ENCODE peak calls at places on chromosome 19, in four cellular contexts. One of them, this sample, is unnamed. For H3K79me2, the result is how much of the 10 kb centered on the place peaks cover.

GRCh38 chr19:51258761-51259160 is 7.9 kb downstream of the SIGLECL1 start:
- DNase-seq in mesendoderm: peak
- DNase-seq in fibroblast of lung: no peak
- DNase-seq in hepatocyte: no peak
- DNase-seq in this sample: no peak

GRCh38 chr19:10952809-10953208 is 8.0 kb upstream of the SMARCA4 start:
- DNase-seq in mesendoderm: no peak
- DNase-seq in fibroblast of lung: no peak
- DNase-seq in hepatocyte: peak
- DNase-seq in this sample: no peak

GRCh38 chr19:4455742-4456565 is 1.6 kb downstream of the UBXN6 start:
- DNase-seq in mesendoderm: peak
- DNase-seq in fibroblast of lung: peak
- DNase-seq in hepatocyte: peak
- DNase-seq in this sample: peak

GRCh38 chr19:15897738-15898276 is at the start of gene CYP4F2:
- DNase-seq in mesendoderm: no peak
- DNase-seq in fibroblast of lung: no peak
- DNase-seq in hepatocyte: no peak
- DNase-seq in this sample: no peak

GRCh38 chr19:12720851-12721655 is 2.7 kb downstream of the TNPO2 start:
- DNase-seq in mesendoderm: no peak
- DNase-seq in fibroblast of lung: peak
- DNase-seq in hepatocyte: peak
- DNase-seq in this sample: peak

GRCh38 chr19:30784850-30785459 is 412.8 kb downstream of the ZNF536 start:
- DNase-seq in mesendoderm: peak
- DNase-seq in fibroblast of lung: no peak
- DNase-seq in hepatocyte: peak
- DNase-seq in this sample: peak

GRCh38 chr19:15673176-15673654 is 328 bp downstream of the CYP4F12 start:
- DNase-seq in mesendoderm: no peak
- DNase-seq in fibroblast of lung: no peak
- DNase-seq in hepatocyte: no peak
- DNase-seq in this sample: no peak

GRCh38 chr19:14318873-14319272 is 62.4 kb upstream of the ADGRE5 start:
- DNase-seq in mesendoderm: peak
- DNase-seq in fibroblast of lung: no peak
- DNase-seq in hepatocyte: peak
- DNase-seq in this sample: peak

GRCh38 chr19:20423381-20424207 is 142.0 kb downstream of the ZNF737 start:
- DNase-seq in mesendoderm: peak
- DNase-seq in fibroblast of lung: peak
- DNase-seq in hepatocyte: peak
- DNase-seq in this sample: peak

GRCh38 chr19:28539759-28540158 is 673.2 kb downstream of the UQCRFS1 start:
- DNase-seq in mesendoderm: no peak
- DNase-seq in fibroblast of lung: no peak
- DNase-seq in hepatocyte: no peak
- DNase-seq in this sample: no peak

DNA sequence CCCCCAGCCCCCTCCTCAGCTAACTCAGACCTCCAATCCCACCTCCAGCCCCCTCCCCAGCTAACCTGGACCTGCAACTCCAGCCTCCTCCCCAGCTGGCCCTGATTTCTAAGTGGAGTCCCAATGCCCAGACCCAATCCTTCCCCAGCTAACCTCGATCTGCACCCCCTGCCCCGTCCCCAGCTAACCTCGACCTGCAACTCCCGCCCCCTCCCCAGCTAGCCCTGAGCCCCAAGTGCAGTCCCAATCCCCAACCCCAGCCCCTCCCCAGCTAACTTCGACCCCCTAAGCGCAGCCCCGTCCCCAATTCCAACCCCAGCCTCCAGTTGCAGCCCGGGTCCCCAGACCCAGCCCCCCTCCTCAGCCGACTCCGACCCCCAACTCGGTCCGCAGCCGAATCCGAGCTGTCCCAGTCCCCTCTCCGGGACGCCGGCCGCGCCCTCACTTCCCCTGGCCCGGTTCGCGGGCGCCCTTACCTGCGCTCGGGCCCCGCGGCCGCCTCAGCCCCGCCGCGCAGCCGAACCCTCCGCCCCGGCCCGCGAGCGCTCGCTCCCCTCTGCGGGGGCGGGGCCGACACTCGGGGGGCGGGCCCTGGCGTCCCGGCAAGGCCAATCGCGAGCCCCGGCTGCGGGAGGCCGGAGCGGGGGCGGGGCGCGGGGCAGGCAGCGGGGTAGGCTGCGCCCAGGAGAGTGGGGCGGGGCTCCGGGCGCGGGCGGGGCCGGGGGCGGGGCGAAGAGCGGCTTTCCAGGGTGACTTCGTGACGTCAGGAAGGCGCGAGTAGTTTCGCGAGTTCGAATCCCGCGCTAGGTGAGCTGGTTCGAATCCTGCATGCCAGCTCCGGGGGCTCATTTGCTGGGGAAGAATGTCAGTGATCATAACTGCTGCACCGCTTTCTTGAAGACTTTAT is at the start of gene GNG7:
- DNase-seq in mesendoderm: peak
- DNase-seq in fibroblast of lung: peak
- DNase-seq in hepatocyte: peak
- DNase-seq in this sample: peak
- H3K27ac ChIP-seq in mesendoderm: no peak
- H3K27ac ChIP-seq in fibroblast of lung: no peak
- H3K27ac ChIP-seq in hepatocyte: no peak
- H3K27ac ChIP-seq in this sample: no peak

DNA sequence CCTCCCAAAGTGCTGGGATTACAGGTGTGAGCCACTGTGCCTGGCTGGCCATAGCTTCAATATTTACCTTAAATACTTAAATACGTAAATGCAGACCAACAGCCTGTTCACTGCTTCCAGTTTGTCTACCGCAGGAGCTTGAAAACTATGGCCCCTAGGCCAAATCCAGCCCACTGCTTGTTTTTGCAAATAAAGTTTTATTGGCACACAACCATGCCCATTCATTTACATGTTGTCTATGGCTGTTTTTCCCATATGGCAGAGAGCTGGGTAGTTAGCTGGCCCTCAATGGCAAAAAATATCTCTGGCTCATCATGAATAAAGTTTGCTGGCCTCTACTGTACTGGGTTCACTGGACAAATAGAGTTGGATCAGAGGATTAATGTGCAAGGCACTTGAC is 11.8 kb downstream of the PRR12 start:
- DNase-seq in mesendoderm: no peak
- DNase-seq in fibroblast of lung: no peak
- DNase-seq in hepatocyte: no peak
- DNase-seq in this sample: no peak
- H3K79me2 ChIP-seq in mesendoderm: under half
- H3K79me2 ChIP-seq in fibroblast of lung: under half
- H3K79me2 ChIP-seq in hepatocyte: half or more
- H3K79me2 ChIP-seq in this sample: half or more

DNA sequence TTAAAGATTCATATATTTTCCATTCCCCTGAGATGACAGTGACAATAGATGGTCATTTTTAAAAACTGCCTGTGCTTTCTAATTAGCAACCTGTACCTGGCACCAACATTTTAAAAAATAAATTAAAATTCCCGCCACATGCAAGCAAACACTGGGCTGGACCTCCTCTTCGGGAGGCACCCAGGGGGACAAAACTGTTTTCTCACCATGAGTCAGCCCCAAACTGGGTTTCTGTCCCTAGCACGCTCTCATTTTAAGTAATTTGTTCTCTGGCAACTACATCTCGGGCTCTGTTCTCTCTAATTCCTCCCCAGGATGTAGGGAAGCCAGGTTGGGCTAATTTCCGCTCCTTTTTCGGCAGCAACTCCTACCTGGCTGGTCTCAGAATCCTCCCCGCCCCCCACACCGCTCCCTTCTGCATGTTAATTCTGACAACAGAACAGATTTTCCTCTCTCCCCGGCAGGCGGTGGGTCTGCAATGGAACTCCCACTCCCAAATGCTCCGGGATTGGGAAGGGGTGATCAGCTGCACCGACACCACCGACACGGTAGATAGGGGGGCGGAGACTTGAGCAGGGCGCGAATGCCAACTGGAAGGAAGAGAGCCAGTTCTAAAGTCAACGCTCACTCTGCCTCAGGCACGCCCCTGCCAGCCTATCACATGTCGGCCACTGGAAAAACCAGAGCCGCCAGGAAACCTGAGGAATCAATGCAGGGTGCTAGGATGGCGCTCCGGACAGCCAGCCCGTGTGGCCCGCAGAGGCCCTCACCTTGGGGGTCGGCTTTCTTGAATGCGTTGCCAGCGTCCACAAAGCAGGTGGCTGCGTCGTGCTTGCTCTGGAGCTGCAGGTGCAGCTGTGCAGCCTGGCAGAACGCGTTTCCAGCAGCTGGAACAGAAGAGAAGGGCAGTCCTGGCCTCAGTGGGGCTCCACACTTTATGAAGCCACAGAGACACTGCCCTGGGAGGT is 14.7 kb downstream of the NAPA start:
- DNase-seq in mesendoderm: no peak
- DNase-seq in fibroblast of lung: no peak
- DNase-seq in hepatocyte: no peak
- DNase-seq in this sample: no peak
- H3K27ac ChIP-seq in mesendoderm: no peak
- H3K27ac ChIP-seq in fibroblast of lung: no peak
- H3K27ac ChIP-seq in hepatocyte: no peak
- H3K27ac ChIP-seq in this sample: no peak

DNA sequence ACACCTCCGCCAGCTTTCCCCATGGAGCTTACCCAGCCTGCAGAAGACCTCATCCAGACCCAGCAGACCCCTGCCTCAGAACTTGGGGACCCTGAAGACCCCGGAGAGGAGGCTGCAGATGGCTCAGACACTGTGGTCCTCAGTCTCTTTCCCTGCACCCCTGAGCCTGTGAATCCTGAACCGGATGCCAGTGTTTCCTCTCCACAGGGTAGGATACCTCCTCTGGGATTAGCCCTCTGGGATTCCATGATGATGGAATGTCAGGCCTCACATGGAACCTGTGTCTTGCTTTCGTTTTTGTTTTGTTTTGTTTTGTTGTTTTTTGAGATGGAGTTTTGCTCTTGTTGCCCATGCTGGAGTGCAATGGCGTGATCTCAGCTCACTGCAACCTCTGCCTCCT is 1.9 kb downstream of the RFXANK start:
- DNase-seq in mesendoderm: no peak
- DNase-seq in fibroblast of lung: no peak
- DNase-seq in hepatocyte: no peak
- DNase-seq in this sample: no peak
- H3K79me2 ChIP-seq in mesendoderm: under half
- H3K79me2 ChIP-seq in fibroblast of lung: under half
- H3K79me2 ChIP-seq in hepatocyte: under half
- H3K79me2 ChIP-seq in this sample: under half

DNA sequence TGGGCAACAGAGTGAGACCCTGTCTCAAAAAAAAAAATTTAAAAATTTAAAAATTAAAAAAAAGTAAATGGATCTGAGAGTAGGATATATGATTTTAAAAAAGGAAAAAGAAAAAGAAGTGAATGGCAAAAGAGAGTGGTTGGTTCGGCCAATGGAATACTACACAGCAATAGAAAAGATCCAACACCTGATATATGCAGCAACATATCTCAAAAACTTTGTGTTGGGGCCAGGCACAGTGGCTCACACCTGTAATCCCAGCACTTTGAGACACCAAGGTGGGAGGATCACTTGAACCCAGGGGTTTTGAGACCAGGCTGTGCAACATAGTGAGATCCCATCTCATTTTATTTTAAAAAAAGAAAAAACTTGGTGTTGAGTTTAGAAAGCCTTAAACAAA is 1.4 kb upstream of the LYPD3 start:
- DNase-seq in mesendoderm: no peak
- DNase-seq in fibroblast of lung: no peak
- DNase-seq in hepatocyte: no peak
- DNase-seq in this sample: no peak
- H3K27ac ChIP-seq in mesendoderm: no peak
- H3K27ac ChIP-seq in fibroblast of lung: no peak
- H3K27ac ChIP-seq in hepatocyte: no peak
- H3K27ac ChIP-seq in this sample: no peak

DNA sequence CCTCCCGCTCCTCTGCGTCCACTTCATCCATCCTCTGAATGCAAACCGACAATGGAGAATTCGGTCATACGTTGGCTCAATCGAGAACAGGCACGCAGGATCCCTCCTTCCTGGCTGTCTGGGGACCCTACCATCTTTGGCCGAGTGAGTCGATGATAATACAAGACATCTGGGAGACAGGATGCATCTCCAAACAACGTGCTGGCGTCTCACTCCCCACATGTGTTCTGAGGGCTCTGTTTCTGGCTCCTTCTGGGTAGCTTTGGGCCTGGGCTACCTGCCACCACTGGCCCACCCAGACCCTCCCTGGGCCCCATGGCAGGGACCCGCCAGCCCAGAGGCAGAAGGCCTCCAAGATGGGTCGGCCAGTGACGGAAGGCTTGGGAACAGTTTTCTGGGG is 31.4 kb downstream of the CEBPG start:
- DNase-seq in mesendoderm: no peak
- DNase-seq in fibroblast of lung: no peak
- DNase-seq in hepatocyte: no peak
- DNase-seq in this sample: no peak
- H3K79me2 ChIP-seq in mesendoderm: under half
- H3K79me2 ChIP-seq in fibroblast of lung: under half
- H3K79me2 ChIP-seq in hepatocyte: under half
- H3K79me2 ChIP-seq in this sample: under half

GRCh38 chr19:34664168-34664567 is 12.8 kb downstream of the SCGB2B2 start:
- DNase-seq in mesendoderm: no peak
- DNase-seq in fibroblast of lung: no peak
- DNase-seq in hepatocyte: no peak
- DNase-seq in this sample: no peak
- H3K27ac ChIP-seq in mesendoderm: no peak
- H3K27ac ChIP-seq in fibroblast of lung: no peak
- H3K27ac ChIP-seq in hepatocyte: no peak
- H3K27ac ChIP-seq in this sample: no peak

GRCh38 chr19:55644191-55644833 is 863 bp downstream of the ZNF581 start:
- DNase-seq in mesendoderm: no peak
- DNase-seq in fibroblast of lung: no peak
- DNase-seq in hepatocyte: no peak
- DNase-seq in this sample: no peak
- H3K79me2 ChIP-seq in mesendoderm: under half
- H3K79me2 ChIP-seq in fibroblast of lung: under half
- H3K79me2 ChIP-seq in hepatocyte: half or more
- H3K79me2 ChIP-seq in this sample: half or more

This sample was measured in neural progenitor cell.